ENCODE peak calls at places on chromosomes 11 and 22, in four cellular contexts. One of them, this sample, is unnamed.

GRCh38 chr22:26122920-26123468 is 46.3 kb upstream of the SEZ6L start:
- DNase-seq in T-helper 17 cell: no peak
- DNase-seq in COR-L47: no peak
- DNase-seq in occipital lobe: no peak
- DNase-seq in this sample: no peak

GRCh38 chr11:106262852-106263251 is 185.4 kb downstream of the AASDHPPT start:
- DNase-seq in T-helper 17 cell: no peak
- DNase-seq in COR-L47: no peak
- DNase-seq in occipital lobe: no peak
- DNase-seq in this sample: no peak

GRCh38 chr22:48690583-48691317 is 1136.9 kb downstream of the BRD1 start:
- DNase-seq in occipital lobe: no peak
- DNase-seq in T-helper 17 cell: no peak
- DNase-seq in COR-L47: no peak
- DNase-seq in this sample: no peak

GRCh38 chr11:123357990-123358827 is 71.9 kb upstream of the GRAMD1B start:
- DNase-seq in T-helper 17 cell: no peak
- DNase-seq in occipital lobe: no peak
- DNase-seq in COR-L47: peak
- DNase-seq in this sample: peak

GRCh38 chr22:39205344-39206021 is 39.3 kb downstream of the PDGFB start:
- DNase-seq in T-helper 17 cell: no peak
- DNase-seq in COR-L47: no peak
- DNase-seq in occipital lobe: no peak
- DNase-seq in this sample: no peak

GRCh38 chr11:13338437-13339069 is 61.0 kb downstream of the BMAL1 start:
- DNase-seq in COR-L47: no peak
- DNase-seq in occipital lobe: no peak
- DNase-seq in T-helper 17 cell: no peak
- DNase-seq in this sample: no peak

GRCh38 chr11:73538381-73538872 is 59.5 kb downstream of the FAM168A start:
- DNase-seq in COR-L47: no peak
- DNase-seq in occipital lobe: no peak
- DNase-seq in T-helper 17 cell: no peak
- DNase-seq in this sample: no peak

GRCh38 chr22:43110444-43110926 is at the start of gene BIK:
- DNase-seq in COR-L47: no peak
- DNase-seq in T-helper 17 cell: peak
- DNase-seq in occipital lobe: no peak
- DNase-seq in this sample: peak

GRCh38 chr11:92915551-92915950 is 53.9 kb upstream of the MTNR1B start:
- DNase-seq in occipital lobe: no peak
- DNase-seq in COR-L47: no peak
- DNase-seq in T-helper 17 cell: no peak
- DNase-seq in this sample: no peak

GRCh38 chr22:28791841-28792490 is 8.4 kb downstream of the XBP1 start:
- DNase-seq in T-helper 17 cell: no peak
- DNase-seq in COR-L47: no peak
- DNase-seq in occipital lobe: no peak
- DNase-seq in this sample: no peak

GRCh38 chr11:58577441-58578135 is 1.3 kb upstream of the ZFP91 start:
- DNase-seq in occipital lobe: no peak
- DNase-seq in COR-L47: no peak
- DNase-seq in T-helper 17 cell: peak
- DNase-seq in this sample: no peak

GRCh38 chr22:31160328-31160978 is 471 bp downstream of the RNF185 start:
- DNase-seq in occipital lobe: no peak
- DNase-seq in T-helper 17 cell: no peak
- DNase-seq in COR-L47: no peak
- DNase-seq in this sample: peak

GRCh38 chr11:71420455-71421241 is 27.5 kb downstream of the DHCR7 start:
- DNase-seq in T-helper 17 cell: no peak
- DNase-seq in COR-L47: peak
- DNase-seq in occipital lobe: no peak
- DNase-seq in this sample: peak

GRCh38 chr11:97614571-97614970 is 1224.8 kb downstream of the JRKL start:
- DNase-seq in T-helper 17 cell: no peak
- DNase-seq in occipital lobe: no peak
- DNase-seq in COR-L47: no peak
- DNase-seq in this sample: no peak

GRCh38 chr11:8768625-8769333 is 86.2 kb downstream of the RPL27A start:
- DNase-seq in COR-L47: no peak
- DNase-seq in occipital lobe: no peak
- DNase-seq in T-helper 17 cell: no peak
- DNase-seq in this sample: peak

GRCh38 chr11:28763876-28764275 is 655.7 kb downstream of the METTL15 start:
- DNase-seq in COR-L47: no peak
- DNase-seq in T-helper 17 cell: no peak
- DNase-seq in occipital lobe: no peak
- DNase-seq in this sample: no peak

GRCh38 chr11:43396617-43397016 is 37.9 kb downstream of the TTC17 start:
- DNase-seq in COR-L47: no peak
- DNase-seq in T-helper 17 cell: no peak
- DNase-seq in occipital lobe: no peak
- DNase-seq in this sample: no peak

GRCh38 chr22:29464581-29464980 is 15.4 kb upstream of the NEFH start:
- DNase-seq in occipital lobe: no peak
- DNase-seq in COR-L47: no peak
- DNase-seq in T-helper 17 cell: no peak
- DNase-seq in this sample: no peak

GRCh38 chr22:25623310-25623734 is 58.8 kb downstream of the GRK3 start:
- DNase-seq in COR-L47: no peak
- DNase-seq in T-helper 17 cell: no peak
- DNase-seq in occipital lobe: no peak
- DNase-seq in this sample: no peak

GRCh38 chr11:27468643-27469332 is 3.8 kb downstream of the LGR4 start:
- DNase-seq in COR-L47: no peak
- DNase-seq in T-helper 17 cell: no peak
- DNase-seq in occipital lobe: no peak
- DNase-seq in this sample: no peak

This sample was measured in NCI-H1417.